ENCODE peak calls at places on chromosomes 1 and 21, in nine cellular contexts. W is stomach, Q is cardiac fibroblast, F is brain microvascular endothelial cell, Z is A549, E is cardiac muscle cell, H is transverse colon, C is uterus, D is pancreas. A is an unnamed sample.

GRCh38 chr1:187680823-187681222 is 852.1 kb downstream of the PLA2G4A start:
- DNase-seq in E (no peak), F (peak; percentile 83), Q (peak; percentile 57), Z (no peak), C (no peak), W (no peak), D (no peak), H (no peak), A (no peak)

GRCh38 chr1:53075206-53075605 is 13.2 kb downstream of the PODN start:
- DNase-seq in Z (no peak), W (no peak), D (peak; percentile 19), Q (no peak), C (no peak), F (no peak), E (no peak), H (peak; percentile 4), A (no peak)

GRCh38 chr1:1204425-1204920 is 1.9 kb downstream of the TNFRSF18 start:
- DNase-seq in C (no peak), Z (no peak), H (no peak), F (no peak), Q (no peak), W (no peak), E (no peak), D (peak; percentile 57), A (no peak)

GRCh38 chr1:72000809-72001208 is 281.5 kb downstream of the NEGR1 start:
- DNase-seq in C (no peak), E (no peak), H (no peak), D (no peak), Q (no peak), F (no peak), Z (no peak), W (no peak), A (no peak)

GRCh38 chr1:85494957-85495266 is 30.0 kb upstream of the DDAH1 start:
- DNase-seq in W (no peak), E (peak; percentile 38), F (no peak), H (no peak), Q (peak; percentile 33), C (peak; percentile 23), Z (no peak), D (no peak), A (no peak)

GRCh38 chr1:100719490-100719889 is at the start of gene VCAM1:
- DNase-seq in E (peak; percentile 88), Z (no peak), C (no peak), H (no peak), F (peak; percentile 41), W (no peak), D (no peak), Q (no peak), A (peak; percentile 26)

GRCh38 chr1:93716974-93717373 is 35.3 kb upstream of the BCAR3 start:
- DNase-seq in H (no peak), Z (no peak), F (peak; percentile 39), D (no peak), W (no peak), E (no peak), C (no peak), Q (peak; percentile 66), A (no peak)

GRCh38 chr1:229563701-229564100 is 5.2 kb upstream of the ABCB10 start:
- DNase-seq in H (no peak), D (no peak), Q (peak; percentile 65), W (no peak), F (peak; percentile 56), C (peak; percentile 20), E (peak; percentile 39), Z (no peak), A (no peak)

GRCh38 chr1:218392717-218393116 is 47.6 kb downstream of the TGFB2 start:
- DNase-seq in H (no peak), F (no peak), C (no peak), W (no peak), Q (no peak), D (no peak), E (no peak), Z (no peak), A (no peak)

GRCh38 chr1:229631966-229632365 is 5.9 kb downstream of the URB2 start:
- DNase-seq in D (no peak), C (no peak), W (no peak), E (no peak), F (no peak), Z (no peak), Q (no peak), H (no peak), A (no peak)

GRCh38 chr1:94017155-94017829 is 103.7 kb downstream of the ABCA4 start:
- DNase-seq in C (no peak), D (no peak), H (no peak), F (no peak), Q (no peak), W (no peak), E (no peak), Z (no peak), A (no peak)

GRCh38 chr21:34351786-34352241 is 12.0 kb upstream of the KCNE2 start:
- DNase-seq in E (peak; percentile 80), F (peak; percentile 41), W (peak; percentile 61), C (no peak), D (no peak), H (peak; percentile 51), Q (peak; percentile 36), Z (peak; percentile 21), A (peak; percentile 39)

GRCh38 chr1:54557956-54558355 is 9.9 kb downstream of the ACOT11 start:
- DNase-seq in W (no peak), E (no peak), D (no peak), C (no peak), Z (no peak), F (no peak), H (no peak), Q (no peak), A (no peak)

GRCh38 chr1:231867607-231868006 is 241.0 kb downstream of the DISC1 start:
- DNase-seq in W (no peak), Z (no peak), H (no peak), E (peak; percentile 21), Q (no peak), C (no peak), D (no peak), F (no peak), A (no peak)

GRCh38 chr1:160194737-160195059 is 4.3 kb downstream of the CASQ1 start:
- DNase-seq in Q (no peak), W (no peak), D (no peak), H (no peak), F (no peak), C (no peak), Z (no peak), E (no peak), A (no peak)

GRCh38 chr1:17682403-17682802 is 72.7 kb upstream of the ACTL8 start:
- DNase-seq in C (no peak), D (no peak), F (no peak), W (no peak), Z (no peak), H (no peak), Q (no peak), E (no peak), A (no peak)

GRCh38 chr21:32658524-32658923 is 46.3 kb upstream of the CFAP298 start:
- DNase-seq in C (no peak), E (no peak), D (no peak), Q (no peak), F (no peak), Z (no peak), H (no peak), W (no peak), A (no peak)

GRCh38 chr1:1099506-1100183 is 16.2 kb downstream of the C1orf159 start:
- DNase-seq in W (no peak), Z (no peak), Q (no peak), H (no peak), C (no peak), D (no peak), E (no peak), F (no peak), A (no peak)

GRCh38 chr1:110718452-110718851 is 43.7 kb upstream of the KCNA3 start:
- DNase-seq in C (no peak), Z (no peak), E (no peak), H (no peak), Q (no peak), F (no peak), D (no peak), W (no peak), A (no peak)

DNA sequence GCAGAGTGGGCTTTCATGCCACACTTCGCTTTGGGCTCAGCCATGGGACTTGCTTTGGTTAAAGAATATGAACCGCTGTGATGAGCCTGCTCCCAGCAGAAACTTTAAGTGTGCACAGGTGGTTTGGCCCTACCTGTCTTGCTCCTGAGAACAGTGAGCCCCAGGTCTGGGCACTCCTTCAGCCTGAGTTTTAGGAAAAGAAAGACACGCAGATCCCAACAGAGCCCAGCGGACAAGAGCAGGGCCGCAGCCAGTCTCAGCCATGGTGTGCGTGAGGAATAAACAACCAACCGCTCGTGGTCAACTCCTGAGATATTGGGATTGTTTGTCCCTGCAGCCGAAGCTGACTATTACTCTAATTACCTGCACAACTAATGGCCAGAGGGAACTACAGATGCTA is 217.1 kb upstream of the C1orf174 start:
- DNase-seq in Z (no peak), D (no peak), W (no peak), Q (no peak), E (no peak), F (no peak), C (no peak), H (no peak), A (no peak)
- H3K4me3 ChIP-seq in Z (no peak overlapping the region), D (no peak overlapping the region), W (no peak overlapping the region), Q (no peak overlapping the region), E (no peak overlapping the region), F (no peak overlapping the region), C (no peak overlapping the region), H (no peak overlapping the region), A (no peak overlapping the region)

GRCh38 chr1:25590096-25590824 is 26.3 kb upstream of the MAN1C1 start:
- DNase-seq in F (peak; percentile 37), W (peak; percentile 61), Q (peak; percentile 58), Z (no peak), C (no peak), D (no peak), E (peak; percentile 43), H (no peak), A (no peak)
- TF ChIP-seq CTCF in F (peak; percentile 42), W (no peak), Q (peak; percentile 14), Z (no peak), C (no peak), D (no peak), E (peak; percentile 13), H (no peak), A (no peak)

GRCh38 chr1:7199077-7199779 is 414.0 kb downstream of the CAMTA1 start:
- DNase-seq in W (no peak), D (no peak), F (no peak), Q (no peak), C (no peak), Z (no peak), H (no peak), E (no peak), A (no peak)

GRCh38 chr1:7198664-7199063 is 413.4 kb downstream of the CAMTA1 start:
- DNase-seq in Q (no peak), C (no peak), D (no peak), F (no peak), H (no peak), E (no peak), Z (no peak), W (no peak), A (no peak)
- H3K4me3 ChIP-seq in Q (no peak overlapping the region), C (no peak overlapping the region), D (no peak overlapping the region), F (no peak overlapping the region), H (no peak overlapping the region), E (no peak overlapping the region), Z (no peak overlapping the region), W (no peak overlapping the region), A (no peak overlapping the region)

DNA sequence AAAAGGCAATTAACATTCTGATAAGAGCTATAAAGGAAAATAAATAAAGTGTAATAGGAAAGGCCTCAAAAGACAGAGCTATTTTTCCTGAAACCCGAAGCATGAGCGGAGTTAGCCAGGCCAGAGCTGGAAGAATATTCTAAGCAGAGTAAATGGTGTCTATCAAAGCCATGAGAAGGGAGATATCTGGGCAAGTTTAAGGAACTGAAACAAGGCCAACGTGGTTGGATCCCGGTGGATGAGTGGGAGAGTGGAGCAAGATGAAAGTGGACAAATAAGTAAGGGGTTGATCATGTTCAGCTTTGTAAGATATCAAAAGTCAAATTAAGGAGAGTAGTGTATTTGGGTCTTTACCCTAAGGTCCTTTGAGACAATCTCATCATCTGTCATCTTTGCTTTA is 234.0 kb downstream of the TM2D1 start:
- DNase-seq in Q (no peak), F (no peak), D (no peak), H (no peak), C (peak; percentile 63), E (no peak), Z (no peak), W (no peak), A (no peak)
- TF ChIP-seq CTCF in Q (no peak), F (no peak), D (no peak), H (no peak), C (no peak), E (no peak), Z (no peak), W (no peak), A (no peak)

A was measured in GM12864.